ENCODE peak calls at places on chromosomes 12 and 14, in nine cellular contexts. P is fibroblast of lung; D is GM23248; L is suprapubic skin; X is lower lobe of right lung; R is colonic mucosa; N is ovary; M is CD8-positive, alpha-beta memory T cell; J is osteoblast. G is an unnamed sample. For H3K4me1, the result is how much of the 10 kb centered on the place peaks cover.

GRCh38 chr12:125533434-125534029 is 468.3 kb downstream of the AACS start:
- DNase-seq in P (peak), D (peak), L (no peak), X (no peak), R (peak), N (no peak), M (no peak), J (no peak), G (peak)

GRCh38 chr12:116450406-116450910 is 108.7 kb upstream of the MAP1LC3B2 start:
- DNase-seq in P (no peak), D (no peak), L (no peak), X (no peak), R (no peak), N (no peak), M (no peak), J (no peak), G (no peak)

GRCh38 chr12:30796508-30796780 is 41.7 kb upstream of the CAPRIN2 start:
- DNase-seq in P (peak), D (peak), L (no peak), X (no peak), R (no peak), N (peak), M (no peak), J (peak), G (no peak)

GRCh38 chr14:69553221-69553620 is 21.4 kb downstream of the CCDC177 start:
- DNase-seq in P (peak), D (peak), L (no peak), X (no peak), R (no peak), N (no peak), M (no peak), J (peak), G (no peak)

GRCh38 chr12:85784096-85784720 is 52.0 kb downstream of the RASSF9 start:
- DNase-seq in P (peak), D (peak), L (no peak), X (no peak), R (no peak), N (no peak), M (no peak), J (peak), G (no peak)

GRCh38 chr12:121523741-121524140 is 57.1 kb downstream of the KDM2B start:
- DNase-seq in P (no peak), D (no peak), L (no peak), X (no peak), R (no peak), N (no peak), M (no peak), J (no peak), G (no peak)

GRCh38 chr14:60653388-60653690 is 4.1 kb upstream of the SIX1 start:
- DNase-seq in P (no peak), D (no peak), L (no peak), X (no peak), R (no peak), N (no peak), M (no peak), J (no peak), G (no peak)

GRCh38 chr12:118536306-118536900 is 160.0 kb downstream of the SUDS3 start:
- DNase-seq in P (no peak), D (no peak), L (no peak), X (no peak), R (no peak), N (no peak), M (no peak), J (no peak), G (no peak)

GRCh38 chr12:65100140-65100539 is 21.0 kb downstream of the WIF1 start:
- DNase-seq in P (no peak), D (no peak), L (no peak), X (no peak), R (no peak), N (no peak), M (no peak), J (no peak), G (no peak)

GRCh38 chr12:120231316-120232011 is 30.6 kb upstream of the RPLP0 start:
- DNase-seq in P (peak), D (peak), L (no peak), X (peak), R (peak), N (no peak), M (peak), J (peak), G (no peak)

GRCh38 chr14:69624131-69624530 is 12.7 kb downstream of the SUSD6 start:
- DNase-seq in P (no peak), D (no peak), L (no peak), X (no peak), R (no peak), N (no peak), M (no peak), J (no peak), G (no peak)

GRCh38 chr12:121326996-121327674 is 25.1 kb downstream of the ANAPC5 start:
- DNase-seq in P (no peak), D (no peak), L (no peak), X (no peak), R (no peak), N (no peak), M (no peak), J (peak), G (no peak)

GRCh38 chr12:84994436-84994835 is 41.6 kb downstream of the TSPAN19 start:
- DNase-seq in P (no peak), D (no peak), L (no peak), X (no peak), R (no peak), N (no peak), M (peak), J (peak), G (no peak)

GRCh38 chr12:45732250-45732649 is 2.7 kb downstream of the ARID2 start:
- DNase-seq in P (peak), D (peak), L (no peak), X (no peak), R (no peak), N (no peak), M (peak), J (no peak), G (no peak)

GRCh38 chr12:5258966-5259365 is 172.9 kb upstream of the NTF3 start:
- DNase-seq in P (no peak), D (no peak), L (no peak), X (no peak), R (no peak), N (no peak), M (no peak), J (no peak), G (no peak)

GRCh38 chr12:5262450-5262849 is 169.5 kb upstream of the NTF3 start:
- DNase-seq in P (peak), D (peak), L (no peak), X (no peak), R (no peak), N (no peak), M (no peak), J (no peak), G (no peak)

GRCh38 chr12:5260086-5260485 is 171.8 kb upstream of the NTF3 start:
- DNase-seq in P (peak), D (no peak), L (no peak), X (no peak), R (no peak), N (no peak), M (no peak), J (no peak), G (no peak)

GRCh38 chr12:5259523-5259922 is 172.4 kb upstream of the NTF3 start:
- DNase-seq in P (peak), D (peak), L (no peak), X (no peak), R (no peak), N (no peak), M (no peak), J (no peak), G (no peak)

GRCh38 chr12:5260591-5261086 is 171.3 kb upstream of the NTF3 start:
- DNase-seq in P (no peak), D (no peak), L (no peak), X (no peak), R (no peak), N (no peak), M (no peak), J (no peak), G (no peak)
- H3K27ac ChIP-seq in P (no peak), D (no peak), L (no peak), X (no peak), R (no peak), N (no peak), M (no peak), J (no peak), G (no peak)

DNA sequence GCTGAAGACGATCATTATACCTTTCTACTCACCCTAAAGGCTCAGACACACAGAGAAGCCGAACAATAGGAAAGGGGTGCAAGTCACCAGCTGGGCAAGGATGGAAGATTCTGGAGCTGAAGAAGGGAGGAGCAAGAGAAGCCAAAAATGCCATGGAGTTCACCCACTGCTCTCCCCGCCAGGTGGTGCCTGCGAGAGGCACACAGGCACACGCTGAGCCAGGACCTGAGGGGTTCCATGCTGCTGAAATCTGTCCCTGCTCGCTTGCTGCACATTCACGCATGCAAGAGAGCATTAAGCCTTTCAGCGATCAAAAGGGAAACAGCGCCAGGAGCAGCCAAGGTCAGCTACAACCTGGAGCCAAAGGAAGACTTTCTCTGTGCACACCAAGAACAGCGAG is 104.2 kb downstream of the ANO2 start:
- DNase-seq in P (no peak), D (no peak), L (no peak), X (no peak), R (no peak), N (no peak), M (no peak), J (no peak), G (no peak)
- H3K4me1 ChIP-seq in P (under half), D (under half), L (under half), X (under half), R (under half), N (under half), M (under half), J (under half), G (under half)

DNA sequence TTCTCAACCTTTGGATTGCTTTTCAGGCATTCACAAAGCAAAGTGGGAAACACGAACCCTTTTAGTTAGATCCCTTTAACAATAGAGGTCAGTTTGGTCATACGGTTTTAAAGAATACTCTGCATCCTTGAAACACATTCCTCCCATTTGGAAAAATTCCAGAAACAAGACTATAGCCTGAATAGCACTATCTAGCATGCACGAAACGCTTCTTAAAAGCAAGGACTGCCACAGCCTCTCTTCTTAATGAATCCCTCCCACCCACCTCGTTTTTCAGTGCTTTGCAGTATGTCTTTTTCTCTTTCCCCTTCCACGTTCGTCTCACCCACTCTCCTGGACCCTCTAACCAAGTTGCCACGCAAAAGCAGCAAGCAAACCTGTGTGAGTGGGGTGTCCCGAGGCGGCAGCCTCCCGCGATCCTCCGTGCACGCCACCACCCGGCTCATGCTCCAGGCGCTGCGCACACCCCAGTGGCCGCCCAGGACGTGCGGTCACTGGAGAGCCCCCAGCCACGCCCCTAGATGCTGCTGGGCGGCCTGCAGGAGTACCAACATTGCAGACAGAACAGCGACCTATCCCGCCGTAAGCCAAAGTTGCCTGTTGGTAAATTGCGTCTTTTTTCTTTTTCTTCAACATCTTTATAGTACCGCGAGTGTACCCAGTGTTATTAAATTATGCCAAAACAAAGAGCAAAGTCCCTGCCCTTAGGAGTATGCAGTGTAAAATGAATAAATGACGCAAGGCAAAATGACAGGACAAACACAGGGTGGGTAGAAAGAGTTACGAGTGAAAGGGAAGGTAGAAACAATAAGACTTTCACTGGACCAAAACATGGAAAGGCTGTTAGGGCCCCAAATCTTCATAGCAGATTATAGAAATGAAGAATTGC is at the start of gene SLC38A4:
- DNase-seq in P (peak), D (peak), L (no peak), X (peak), R (peak), N (no peak), M (no peak), J (peak), G (no peak)
- H3K4me3 ChIP-seq in P (peak), D (peak), L (peak), X (no peak), R (peak), N (peak), M (no peak), J (peak), G (peak)

GRCh38 chr12:14998941-14999340 is 26.1 kb downstream of the PDE6H start:
- DNase-seq in P (peak), D (no peak), L (no peak), X (no peak), R (no peak), N (no peak), M (no peak), J (no peak), G (no peak)
- H3K27ac ChIP-seq in P (no peak), D (no peak), L (no peak), X (no peak), R (no peak), N (no peak), M (no peak), J (no peak), G (no peak)

DNA sequence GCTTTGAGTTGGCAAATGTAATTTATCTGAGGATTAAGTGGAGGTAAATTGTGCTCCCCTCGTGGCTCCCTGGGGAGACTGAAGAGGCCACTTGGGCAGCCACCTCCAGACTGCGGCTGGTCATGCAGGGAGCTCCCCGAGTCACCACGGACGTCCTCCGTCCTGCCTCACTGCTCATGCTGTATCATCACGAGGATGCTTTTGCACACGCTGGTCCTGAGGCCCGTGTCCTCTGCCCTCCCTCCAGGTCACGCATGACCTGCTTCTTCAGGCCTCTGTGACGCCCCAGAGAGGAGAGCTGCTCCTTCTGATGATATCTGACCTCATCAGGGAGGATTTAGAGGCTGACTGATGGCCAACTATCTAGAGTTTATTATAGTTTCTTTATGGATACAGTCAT is 159.9 kb downstream of the ADGRD1 start:
- DNase-seq in P (no peak), D (no peak), L (no peak), X (peak), R (no peak), N (no peak), M (no peak), J (peak), G (no peak)
- H3K4me1 ChIP-seq in P (under half), D (under half), L (under half), X (under half), R (under half), N (under half), M (under half), J (under half), G (under half)

GRCh38 chr14:71119075-71119474 is 211.8 kb downstream of the PCNX1 start:
- DNase-seq in P (peak), D (peak), L (no peak), X (no peak), R (no peak), N (no peak), M (no peak), J (peak), G (no peak)

GRCh38 chr14:71119832-71120231 is 212.6 kb downstream of the PCNX1 start:
- DNase-seq in P (no peak), D (peak), L (no peak), X (no peak), R (no peak), N (no peak), M (no peak), J (no peak), G (no peak)

GRCh38 chr14:71121711-71122110 is 214.5 kb downstream of the PCNX1 start:
- DNase-seq in P (no peak), D (no peak), L (no peak), X (no peak), R (no peak), N (no peak), M (no peak), J (no peak), G (no peak)

GRCh38 chr14:71123579-71124135 is 216.4 kb downstream of the PCNX1 start:
- DNase-seq in P (no peak), D (no peak), L (no peak), X (no peak), R (no peak), N (no peak), M (no peak), J (no peak), G (no peak)

DNA sequence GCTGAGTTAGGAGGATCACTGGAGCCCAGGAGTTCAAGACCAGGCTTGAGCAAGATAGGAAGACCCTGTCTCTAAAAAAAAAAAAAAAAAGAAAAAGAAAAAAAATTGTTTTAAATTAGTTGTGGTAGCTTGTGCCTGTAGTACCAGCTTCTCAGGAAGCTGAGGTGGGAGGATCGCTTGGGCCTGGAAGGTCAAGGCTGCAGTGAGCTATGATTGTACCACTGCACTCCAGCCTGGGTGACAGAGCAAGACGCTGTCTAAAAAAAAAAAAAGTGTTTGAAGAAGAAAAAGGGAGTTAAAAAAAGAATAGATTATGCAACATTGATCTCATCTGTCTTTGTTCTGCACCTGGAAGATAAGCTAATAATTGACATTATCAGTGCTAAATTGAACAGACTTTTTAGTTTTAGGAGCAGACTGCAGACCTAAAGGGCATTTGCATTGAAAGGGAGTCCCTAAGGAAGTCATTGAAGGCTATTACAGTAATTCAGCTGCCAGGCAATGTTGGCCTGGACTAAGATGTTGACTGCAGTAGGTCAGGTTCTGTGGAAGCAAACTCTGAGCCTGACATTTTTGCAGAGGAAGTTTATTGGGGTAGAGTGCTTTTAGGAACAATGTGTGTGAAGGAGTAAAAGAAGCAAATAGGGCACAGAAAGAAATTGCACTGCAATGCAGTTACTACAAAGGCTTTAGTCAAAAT is 215.8 kb downstream of the PCNX1 start:
- DNase-seq in P (no peak), D (no peak), L (no peak), X (no peak), R (no peak), N (no peak), M (no peak), J (no peak), G (no peak)
- H3K4me3 ChIP-seq in P (no peak), D (no peak), L (no peak), X (no peak), R (no peak), N (no peak), M (no peak), J (no peak), G (no peak)

GRCh38 chr12:51216652-51217051 is 1.2 kb downstream of the POU6F1 start:
- DNase-seq in P (no peak), D (no peak), L (no peak), X (no peak), R (no peak), N (peak), M (no peak), J (peak), G (no peak)

GRCh38 chr12:51217968-51218606 is at the start of gene POU6F1:
- DNase-seq in P (peak), D (peak), L (peak), X (peak), R (peak), N (peak), M (peak), J (peak), G (no peak)

GRCh38 chr12:51218607-51219161 is 822 bp upstream of the POU6F1 start:
- DNase-seq in P (no peak), D (no peak), L (no peak), X (peak), R (peak), N (peak), M (no peak), J (no peak), G (no peak)

GRCh38 chr12:51219345-51219744 is 1.5 kb upstream of the POU6F1 start:
- DNase-seq in P (no peak), D (no peak), L (no peak), X (no peak), R (no peak), N (no peak), M (no peak), J (no peak), G (no peak)

DNA sequence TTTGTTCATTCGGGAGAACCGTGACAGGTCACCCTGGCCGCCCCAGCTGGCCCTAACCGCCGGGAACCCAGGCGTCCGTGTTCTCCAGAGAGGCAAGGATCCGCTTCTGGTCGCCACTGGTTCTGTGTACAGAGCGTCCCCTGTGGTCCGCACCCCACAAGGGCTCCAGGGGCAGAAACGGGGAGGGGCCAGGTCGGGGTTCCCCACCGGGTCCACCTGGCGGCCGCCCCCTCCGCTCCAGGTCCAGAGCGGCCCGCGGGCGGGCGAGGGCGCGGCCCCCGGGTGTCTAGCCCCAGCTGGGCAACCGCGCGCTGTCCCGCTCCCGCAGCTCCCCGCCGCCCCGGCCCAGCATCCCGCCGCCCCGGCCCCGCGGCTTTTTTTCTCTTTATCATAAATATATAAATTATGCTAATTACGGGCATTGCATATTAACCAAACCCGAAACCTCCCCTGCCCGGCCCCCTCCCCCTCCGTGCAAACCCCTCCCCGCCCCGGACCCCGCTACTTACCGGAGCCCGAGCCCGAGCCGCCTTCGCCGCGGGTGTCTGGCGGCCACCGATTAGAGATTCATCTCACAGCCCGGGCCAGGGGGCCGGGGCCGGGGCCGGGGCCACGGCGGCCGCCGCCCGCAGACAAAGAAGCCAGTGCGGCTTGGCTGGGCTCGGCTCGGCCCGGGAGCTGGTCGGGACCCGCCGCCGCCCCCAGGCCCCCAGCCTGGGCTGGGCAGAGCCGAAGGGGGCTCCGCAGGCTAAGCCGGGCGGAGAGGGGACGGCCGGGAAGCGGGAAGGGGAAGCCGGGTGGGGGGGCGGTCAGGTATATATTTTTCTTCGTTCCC is 512 bp downstream of the POU6F1 start:
- DNase-seq in P (peak), D (peak), L (peak), X (peak), R (peak), N (peak), M (peak), J (peak), G (no peak)
- H3K27ac ChIP-seq in P (peak), D (no peak), L (peak), X (peak), R (peak), N (peak), M (peak), J (peak), G (no peak)

G was measured in iPS DF 6.9.